ENCODE peak calls at places on chromosomes 5 and 9, in six cellular contexts. V is M059J; F is IMR-90; G is stimulated activated CD4-positive, alpha-beta T cell treated with anti-CD3 and anti-CD28 coated beads, Interleukin-4, amount 100 ng/mL, for 24 hours; P is GM13977; H is tibial nerve. B is an unnamed sample.

GRCh38 chr9:23824241-23825142 is 1.5 kb downstream of the ELAVL2 start:
- DNase-seq in V (peak), F (no peak), G (no peak), P (no peak), H (no peak), B (peak)

GRCh38 chr5:143086851-143087637 is 316.4 kb downstream of the NR3C1 start:
- DNase-seq in V (peak), F (peak), G (no peak), P (no peak), H (no peak), B (no peak)

GRCh38 chr5:170632266-170632984 is 128.6 kb downstream of the KCNIP1 start:
- DNase-seq in V (peak), F (no peak), G (no peak), P (no peak), H (no peak), B (no peak)

GRCh38 chr5:176693477-176693851 is 46.2 kb downstream of the TSPAN17 start:
- DNase-seq in V (no peak), F (no peak), G (no peak), P (no peak), H (no peak), B (no peak)

GRCh38 chr9:101398930-101399640 is 434 bp downstream of the ZNF189 start:
- DNase-seq in V (peak), F (no peak), G (no peak), P (no peak), H (peak), B (no peak)

GRCh38 chr5:108311682-108312081 is 70.2 kb downstream of the FBXL17 start:
- DNase-seq in V (no peak), F (no peak), G (no peak), P (no peak), H (no peak), B (no peak)

GRCh38 chr5:132457371-132458225 is 33.0 kb downstream of the IRF1 start:
- DNase-seq in V (peak), F (peak), G (no peak), P (no peak), H (no peak), B (no peak)

GRCh38 chr9:104808030-104808614 is 44.2 kb downstream of the NIPSNAP3B start:
- DNase-seq in V (peak), F (peak), G (no peak), P (no peak), H (no peak), B (no peak)

GRCh38 chr9:118640836-118641557 is 728.2 kb downstream of the BRINP1 start:
- DNase-seq in V (peak), F (no peak), G (no peak), P (no peak), H (no peak), B (no peak)

GRCh38 chr5:135578685-135579341 is at the start of gene CXCL14:
- DNase-seq in V (peak), F (peak), G (no peak), P (no peak), H (no peak), B (no peak)

GRCh38 chr5:168337361-168337760 is 45.9 kb downstream of the WWC1 start:
- DNase-seq in V (no peak), F (no peak), G (no peak), P (no peak), H (no peak), B (no peak)

GRCh38 chr9:76810377-76810957 is 46.2 kb downstream of the PCA3 start:
- DNase-seq in V (peak), F (peak), G (peak), P (peak), H (no peak), B (peak)

GRCh38 chr5:115246361-115246991 is 16.2 kb downstream of the PGGT1B start:
- DNase-seq in V (peak), F (peak), G (no peak), P (no peak), H (no peak), B (peak)

GRCh38 chr9:110224583-110224982 is 16.6 kb upstream of the C9orf152 start:
- DNase-seq in V (no peak), F (no peak), G (no peak), P (no peak), H (no peak), B (no peak)

GRCh38 chr5:43042176-43042625 is 2.1 kb upstream of the ANXA2R start:
- DNase-seq in V (peak), F (peak), G (peak), P (peak), H (peak), B (peak)

GRCh38 chr9:127942152-127943010 is 4.7 kb upstream of the DPM2 start:
- DNase-seq in V (peak), F (peak), G (peak), P (peak), H (peak), B (peak)

GRCh38 chr5:75720882-75721281 is 3.6 kb upstream of the POC5 start:
- DNase-seq in V (no peak), F (no peak), G (no peak), P (no peak), H (no peak), B (no peak)

GRCh38 chr9:119709431-119709830 is 340.2 kb upstream of the BRINP1 start:
- DNase-seq in V (no peak), F (no peak), G (no peak), P (no peak), H (no peak), B (no peak)

GRCh38 chr5:105943119-105943518 is 1727.6 kb downstream of the EFNA5 start:
- DNase-seq in V (no peak), F (no peak), G (no peak), P (no peak), H (no peak), B (no peak)

GRCh38 chr9:35566417-35566816 is 38.6 kb upstream of the TESK1 start:
- DNase-seq in V (peak), F (no peak), G (no peak), P (no peak), H (no peak), B (no peak)

GRCh38 chr5:142871880-142872200 is 101.7 kb downstream of the ARHGAP26 start:
- DNase-seq in V (no peak), F (peak), G (no peak), P (no peak), H (no peak), B (no peak)

GRCh38 chr9:17472126-17472525 is 106.7 kb upstream of the SH3GL2 start:
- DNase-seq in V (peak), F (peak), G (no peak), P (no peak), H (no peak), B (no peak)

GRCh38 chr5:61245936-61246335 is 83.7 kb upstream of the SMIM15 start:
- DNase-seq in V (no peak), F (no peak), G (no peak), P (no peak), H (no peak), B (no peak)

GRCh38 chr5:13946111-13946510 is 1.6 kb upstream of the DNAH5 start:
- DNase-seq in V (peak), F (peak), G (no peak), P (no peak), H (no peak), B (no peak)

GRCh38 chr5:143605403-143606005 is 202.0 kb upstream of the NR3C1 start:
- DNase-seq in V (peak), F (peak), G (peak), P (no peak), H (no peak), B (no peak)

GRCh38 chr5:122436615-122437014 is 124.6 kb downstream of the SNCAIP start:
- DNase-seq in V (no peak), F (no peak), G (no peak), P (no peak), H (no peak), B (no peak)

GRCh38 chr9:134936021-134936761 is 18.5 kb upstream of the FCN1 start:
- DNase-seq in V (no peak), F (no peak), G (no peak), P (peak), H (no peak), B (no peak)

GRCh38 chr9:131111186-131111853 is 14.1 kb upstream of the NUP214 start:
- DNase-seq in V (peak), F (no peak), G (no peak), P (no peak), H (no peak), B (peak)

GRCh38 chr9:129079829-129080228 is 1.1 kb upstream of the DOLPP1 start:
- DNase-seq in V (no peak), F (no peak), G (no peak), P (no peak), H (no peak), B (no peak)

GRCh38 chr5:6717687-6718086 is 4.5 kb downstream of the TENT4A start:
- DNase-seq in V (no peak), F (no peak), G (no peak), P (no peak), H (no peak), B (no peak)

GRCh38 chr5:167919268-167919560 is 372.2 kb upstream of the WWC1 start:
- DNase-seq in V (peak), F (no peak), G (no peak), P (no peak), H (no peak), B (no peak)

GRCh38 chr9:111316796-111317195 is 13.2 kb downstream of the OR2K2 start:
- DNase-seq in V (no peak), F (peak), G (no peak), P (no peak), H (no peak), B (no peak)

GRCh38 chr9:114621561-114621960 is 10.5 kb downstream of the TMEM268 start:
- DNase-seq in V (no peak), F (no peak), G (no peak), P (no peak), H (no peak), B (no peak)

GRCh38 chr9:123620258-123620657 is 264.3 kb downstream of the CRB2 start:
- DNase-seq in V (peak), F (peak), G (no peak), P (no peak), H (no peak), B (no peak)

GRCh38 chr5:88786217-88786560 is 96.8 kb downstream of the MEF2C start:
- DNase-seq in V (peak), F (no peak), G (no peak), P (no peak), H (no peak), B (no peak)

B was measured in GM13976.